ENCODE peak calls at places on chromosome 22, in four cellular contexts. E is HFF-Myc, A is MM.1S, N is testis. L is an unnamed sample.

GRCh38 chr22:47612136-47612910 is 849.9 kb downstream of the TBC1D22A start:
- DNase-seq in N (no peak), E (no peak), A (no peak), L (no peak)

GRCh38 chr22:23261900-23262450 is 81.7 kb downstream of the BCR start:
- DNase-seq in E (no peak), N (no peak), A (no peak), L (no peak)

GRCh38 chr22:29912605-29913398 is 29.8 kb downstream of the MTMR3 start:
- DNase-seq in A (no peak), N (no peak), E (peak), L (peak)

GRCh38 chr22:20530368-20531153 is 23.2 kb downstream of the MED15 start:
- DNase-seq in N (no peak), A (no peak), E (no peak), L (no peak)

GRCh38 chr22:37053310-37054077 is 2.0 kb downstream of the KCTD17 start:
- DNase-seq in N (no peak), E (no peak), A (no peak), L (no peak)

GRCh38 chr22:17882727-17883126 is 108.5 kb upstream of the BID start:
- DNase-seq in N (no peak), A (no peak), E (no peak), L (no peak)

GRCh38 chr22:42872821-42873220 is 15.7 kb upstream of the ARFGAP3 start:
- DNase-seq in E (no peak), N (no peak), A (no peak), L (no peak)

GRCh38 chr22:46209262-46209661 is 40.8 kb downstream of the CDPF1 start:
- DNase-seq in N (no peak), A (no peak), E (no peak), L (no peak)

GRCh38 chr22:46390652-46391301 is 55.3 kb downstream of the TRMU start:
- DNase-seq in N (peak), E (no peak), A (no peak), L (no peak)

GRCh38 chr22:47213571-47214230 is 451.3 kb downstream of the TBC1D22A start:
- DNase-seq in A (peak), E (no peak), N (peak), L (no peak)

GRCh38 chr22:41589260-41589600 is 410 bp downstream of the PMM1 start:
- DNase-seq in A (peak), N (peak), E (no peak), L (no peak)

GRCh38 chr22:42688914-42689275 is 31.8 kb downstream of the A4GALT start:
- DNase-seq in A (no peak), E (no peak), N (no peak), L (no peak)

GRCh38 chr22:24695958-24696511 is 78.5 kb downstream of the PIWIL3 start:
- DNase-seq in N (no peak), E (no peak), A (peak), L (no peak)

GRCh38 chr22:18066181-18066859 is 11.5 kb upstream of the PEX26 start:
- DNase-seq in N (no peak), E (no peak), A (no peak), L (no peak)

DNA sequence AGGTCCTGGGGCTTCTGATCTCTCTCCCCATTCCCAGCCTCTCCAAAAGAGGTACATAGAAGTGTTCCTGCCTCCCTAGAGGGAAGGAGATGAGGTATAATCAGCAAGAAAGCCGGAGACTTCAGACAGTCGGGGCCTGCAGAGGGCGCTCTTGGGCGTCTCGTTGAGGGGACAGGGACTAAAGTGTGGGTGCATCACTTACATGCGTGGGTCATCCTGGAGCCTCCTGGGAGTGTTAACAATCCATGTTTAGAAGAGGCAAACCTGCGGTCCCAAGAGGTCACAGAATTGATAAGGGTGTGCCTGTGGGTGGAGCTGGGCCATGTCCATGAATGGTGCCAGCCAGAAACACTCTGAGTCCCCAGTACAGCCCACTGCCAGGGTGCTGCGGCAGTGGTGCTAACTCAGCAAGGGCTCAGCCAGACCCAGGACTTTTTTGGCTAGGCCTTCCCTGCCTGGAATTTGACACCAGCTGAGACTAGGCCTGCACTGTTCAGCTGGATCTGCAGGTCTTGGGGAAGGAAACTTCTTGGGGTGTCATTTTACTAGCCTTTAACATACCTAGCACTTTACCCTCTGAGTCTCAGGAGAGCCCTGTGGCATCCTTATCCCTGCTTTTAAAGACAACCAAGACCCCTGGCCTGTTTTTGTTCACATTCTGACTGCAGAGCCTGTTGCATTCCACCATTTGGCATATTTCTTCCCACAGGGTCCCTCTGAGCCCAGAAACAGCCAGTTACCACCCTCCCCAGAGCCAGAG is 5.5 kb downstream of the YDJC start:
- DNase-seq in N (peak), A (peak), E (no peak), L (no peak)
- TF ChIP-seq CTCF in N (no peak), A (peak), E (peak), L (peak)

GRCh38 chr22:38204784-38205183 is 3.0 kb downstream of the MAFF start:
- DNase-seq in A (no peak), N (no peak), E (no peak), L (no peak)
- H3K4me3 ChIP-seq in A (no peak), N (no peak), E (no peak), L (no peak)

GRCh38 chr22:44638966-44639739 is 62.9 kb upstream of the PRR5 start:
- DNase-seq in A (no peak), E (no peak), N (no peak), L (no peak)

GRCh38 chr22:44642096-44642644 is 59.8 kb upstream of the PRR5 start:
- DNase-seq in E (no peak), A (no peak), N (no peak), L (no peak)

GRCh38 chr22:44640618-44641155 is 61.3 kb upstream of the PRR5 start:
- DNase-seq in N (no peak), E (no peak), A (no peak), L (no peak)

GRCh38 chr22:44645083-44645482 is 56.9 kb upstream of the PRR5 start:
- DNase-seq in N (no peak), E (no peak), A (no peak), L (no peak)

GRCh38 chr22:44639891-44640617 is 62.0 kb upstream of the PRR5 start:
- DNase-seq in A (no peak), E (no peak), N (no peak), L (no peak)
- TF ChIP-seq CTCF in A (no peak), E (no peak), N (no peak), L (no peak)

GRCh38 chr22:49426098-49426497 is 401.6 kb downstream of the BRD1 start:
- DNase-seq in N (peak), E (no peak), A (no peak), L (no peak)
- H3K4me3 ChIP-seq in N (no peak), E (no peak), A (no peak), L (no peak)

GRCh38 chr22:39530692-39531331 is 1.7 kb downstream of the RPS19BP1 start:
- DNase-seq in A (peak), E (no peak), N (no peak), L (no peak)

GRCh38 chr22:39528080-39528661 is 4.4 kb downstream of the RPS19BP1 start:
- DNase-seq in A (no peak), N (no peak), E (no peak), L (no peak)

GRCh38 chr22:39528681-39529486 is 3.7 kb downstream of the RPS19BP1 start:
- DNase-seq in E (peak), A (peak), N (peak), L (no peak)

GRCh38 chr22:39530136-39530535 is 2.4 kb downstream of the RPS19BP1 start:
- DNase-seq in A (no peak), N (no peak), E (no peak), L (no peak)

GRCh38 chr22:39529487-39529851 is 3.1 kb downstream of the RPS19BP1 start:
- DNase-seq in N (no peak), A (no peak), E (no peak), L (no peak)
- TF ChIP-seq CTCF in N (no peak), A (no peak), E (no peak), L (no peak)

GRCh38 chr22:35524966-35525686 is 15.5 kb upstream of the RASD2 start:
- DNase-seq in E (no peak), A (no peak), N (peak), L (no peak)
- H3K4me3 ChIP-seq in E (no peak), A (no peak), N (no peak), L (no peak)

DNA sequence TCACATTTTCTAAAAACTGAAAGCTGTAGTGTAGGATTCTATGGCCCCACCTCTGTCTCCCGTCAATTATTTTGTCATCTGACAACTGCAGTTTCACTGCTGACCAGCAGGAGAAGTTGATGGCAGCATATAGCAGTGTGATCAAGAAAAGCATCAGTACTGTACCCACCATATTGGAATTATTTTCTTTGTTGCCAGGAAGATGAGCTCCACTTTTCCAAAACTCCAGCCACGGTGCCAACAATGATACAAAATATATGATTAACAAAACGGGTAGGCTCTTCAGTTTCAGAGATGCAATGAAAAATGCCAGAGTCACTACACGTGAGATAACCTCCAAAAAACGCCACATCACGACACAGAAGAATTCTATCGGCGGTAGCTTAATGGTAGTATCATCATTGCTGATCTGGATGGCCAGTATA is 41.3 kb downstream of the XKR3 start:
- DNase-seq in A (peak), N (no peak), E (no peak), L (no peak)
- TF ChIP-seq CTCF in A (peak), N (peak), E (peak), L (peak)

DNA sequence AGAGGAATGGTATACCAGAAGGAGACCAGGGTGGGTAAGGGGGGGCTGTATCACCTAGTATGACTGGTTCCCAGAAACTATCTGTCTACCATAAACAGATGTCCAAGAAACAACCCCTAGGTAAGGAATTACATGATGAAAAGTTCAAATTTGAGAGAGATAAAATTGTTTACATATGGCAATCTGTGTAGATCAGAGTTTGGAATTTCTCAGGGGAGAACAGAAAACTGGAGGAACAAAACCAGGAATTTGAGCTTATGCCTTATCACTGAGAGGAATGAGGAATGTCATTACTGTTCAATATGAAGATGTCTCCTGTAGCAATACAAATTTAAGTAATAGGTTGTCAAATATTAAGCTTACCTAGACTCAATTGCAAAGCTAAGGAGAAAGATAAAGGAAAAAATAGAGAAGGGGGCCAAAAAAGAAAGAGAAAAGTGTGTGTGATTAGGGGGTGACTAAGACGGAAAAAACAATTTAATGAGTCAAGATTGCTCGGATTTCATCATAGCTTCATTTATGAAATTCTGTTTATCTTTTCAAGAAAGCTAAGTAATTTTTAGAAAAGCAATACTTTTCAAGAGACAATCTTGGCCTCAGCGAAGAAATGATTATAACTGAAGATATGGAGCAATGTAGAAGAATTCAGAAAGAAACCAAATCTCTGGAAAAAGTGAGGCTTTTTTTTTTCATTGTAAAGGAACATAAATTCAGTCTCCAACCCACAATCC is 117.8 kb downstream of the APOL5 start:
- DNase-seq in A (no peak), E (no peak), N (no peak), L (no peak)
- H3K4me3 ChIP-seq in A (peak), E (peak), N (no peak), L (peak)

GRCh38 chr22:19341500-19341899 is 50.0 kb upstream of the CLTCL1 start:
- DNase-seq in A (no peak), N (no peak), E (no peak), L (no peak)

GRCh38 chr22:19331975-19332374 is 40.5 kb upstream of the CLTCL1 start:
- DNase-seq in A (no peak), N (no peak), E (no peak), L (no peak)

GRCh38 chr22:19331474-19331873 is 40.0 kb upstream of the CLTCL1 start:
- DNase-seq in N (no peak), A (no peak), E (no peak), L (no peak)

GRCh38 chr22:19337137-19337536 is 45.6 kb upstream of the CLTCL1 start:
- DNase-seq in E (no peak), N (no peak), A (no peak), L (no peak)

DNA sequence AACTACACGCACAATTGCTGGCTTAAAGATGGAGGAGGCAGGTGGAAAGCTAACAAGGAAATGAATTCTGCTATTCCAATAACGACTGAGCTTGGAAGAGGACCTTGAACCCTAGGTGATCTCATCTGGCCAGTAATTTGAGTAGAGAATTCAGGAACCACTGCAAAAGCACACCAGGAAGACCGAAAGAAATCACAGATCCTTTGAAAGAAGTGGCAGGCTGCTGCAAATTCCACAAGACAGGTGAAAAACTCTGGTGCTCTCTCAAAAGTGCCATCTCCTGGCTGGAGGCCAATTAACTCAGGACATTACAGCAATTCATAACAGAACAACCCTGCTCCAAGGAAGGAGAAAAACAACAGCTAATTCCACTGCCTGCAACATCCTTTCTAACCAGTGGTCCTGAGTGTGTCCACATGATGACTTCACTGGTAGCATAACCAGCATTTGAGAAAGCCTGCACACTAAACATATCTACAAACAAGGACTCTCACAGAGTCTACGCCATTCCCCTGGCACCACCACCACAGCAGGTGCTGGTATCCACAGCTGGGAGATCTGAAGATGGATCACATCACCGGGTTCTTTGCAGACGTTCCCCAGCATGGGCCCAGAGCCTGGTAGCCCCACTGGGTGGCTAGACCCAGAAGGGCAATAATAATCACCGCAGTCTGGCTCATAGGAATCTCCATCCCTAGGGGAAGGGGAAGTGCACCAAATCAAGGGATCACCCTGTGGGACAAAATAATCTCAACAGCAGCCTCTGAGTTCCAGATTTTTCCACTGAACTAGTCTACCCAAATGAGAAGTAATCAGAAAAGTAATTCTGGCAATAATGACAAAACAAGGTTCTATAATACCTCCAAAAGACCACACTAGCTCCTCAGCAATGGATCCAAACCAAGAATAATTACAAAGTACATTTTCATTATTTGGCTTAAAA is 44.9 kb upstream of the CLTCL1 start:
- DNase-seq in A (no peak), N (no peak), E (no peak), L (no peak)
- TF ChIP-seq CTCF in A (no peak), N (no peak), E (no peak), L (no peak)